ENCODE peak calls at places on chromosomes 1 and 21, in nine cellular contexts. B, R, H, K, D, S, T, F and P are unnamed samples. For H3K4me1, the result is how much of the 10 kb centered on the place peaks cover.

GRCh38 chr1:183686228-183686627 is 33.1 kb upstream of the APOBEC4 start:
- DNase-seq in B (no peak), R (no peak), H (no peak), K (no peak), D (no peak), S (no peak), T (no peak), F (no peak), P (no peak)

GRCh38 chr1:51445346-51446090 is 73.5 kb downstream of the EPS15 start:
- DNase-seq in B (no peak), R (no peak), H (no peak), K (no peak), D (no peak), S (no peak), T (no peak), F (no peak), P (no peak)

GRCh38 chr1:183101081-183101480 is 77.9 kb downstream of the LAMC1 start:
- DNase-seq in B (no peak), R (no peak), H (no peak), K (no peak), D (no peak), S (no peak), T (no peak), F (no peak), P (no peak)

GRCh38 chr1:221430133-221430960 is 311.5 kb downstream of the DUSP10 start:
- DNase-seq in B (no peak), R (no peak), H (no peak), K (no peak), D (no peak), S (no peak), T (no peak), F (no peak), P (no peak)

GRCh38 chr1:235597867-235598553 is 51.6 kb downstream of the GNG4 start:
- DNase-seq in B (no peak), R (no peak), H (peak), K (no peak), D (no peak), S (no peak), T (no peak), F (no peak), P (no peak)

GRCh38 chr1:56578664-56578962 is 750 bp downstream of the PLPP3 start:
- DNase-seq in B (peak), R (no peak), H (no peak), K (no peak), D (no peak), S (no peak), T (peak), F (no peak), P (no peak)

GRCh38 chr1:187415065-187415464 is 586.3 kb downstream of the PLA2G4A start:
- DNase-seq in B (no peak), R (no peak), H (no peak), K (no peak), D (no peak), S (no peak), T (no peak), F (no peak), P (no peak)

GRCh38 chr1:101037316-101037715 is 11.7 kb upstream of the DPH5 start:
- DNase-seq in B (no peak), R (no peak), H (no peak), K (no peak), D (no peak), S (no peak), T (no peak), F (no peak), P (no peak)

GRCh38 chr1:53547321-53547720 is 88.1 kb downstream of the DMRTB1 start:
- DNase-seq in B (peak), R (no peak), H (no peak), K (no peak), D (peak), S (no peak), T (peak), F (no peak), P (no peak)

DNA sequence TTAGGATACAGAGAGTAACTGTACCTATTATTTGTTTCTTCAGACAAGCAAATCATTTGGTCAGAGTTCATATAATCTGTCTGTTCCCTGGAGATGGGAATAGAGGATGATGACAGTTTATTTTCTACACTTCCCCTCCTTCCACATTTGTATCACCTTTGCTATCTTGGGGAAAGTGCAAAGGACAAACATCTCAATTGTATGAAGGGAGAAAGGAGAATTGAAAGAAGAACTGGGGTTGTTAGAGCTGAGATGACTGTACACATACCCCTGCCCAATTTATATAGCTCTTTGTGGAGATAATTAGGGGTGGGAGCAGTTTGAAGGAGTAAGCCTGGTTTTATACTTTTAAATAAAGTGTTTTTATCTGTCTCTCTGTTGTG is 14.0 kb downstream of the POLR3GL start:
- DNase-seq in B (no peak), R (no peak), H (no peak), K (no peak), D (no peak), S (no peak), T (no peak), F (no peak), P (no peak)
- H3K4me1 ChIP-seq in B (under half), R (half or more), H (under half), K (under half), D (half or more), S (under half), T (under half), F (under half), P (under half)

DNA sequence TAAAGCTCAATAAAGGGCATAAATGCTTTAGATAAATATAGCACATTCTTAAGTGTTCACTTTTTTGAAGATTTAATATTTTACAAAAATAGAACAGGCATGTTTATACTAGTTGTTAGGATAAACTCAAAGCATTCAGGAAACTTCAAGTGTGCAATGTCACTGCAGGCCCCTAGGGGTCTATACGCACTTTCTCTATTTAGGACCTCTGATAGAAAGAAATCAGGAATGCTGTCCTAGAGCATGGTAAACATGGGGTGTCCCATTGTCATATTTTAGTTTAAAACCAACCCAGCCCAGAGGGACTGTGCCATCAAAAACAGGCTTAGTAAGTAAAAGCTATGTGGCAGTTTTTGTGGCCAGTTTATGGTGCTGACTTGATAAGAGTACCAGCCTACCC is 102.2 kb downstream of the BARHL2 start:
- DNase-seq in B (no peak), R (no peak), H (no peak), K (no peak), D (no peak), S (no peak), T (no peak), F (no peak), P (no peak)
- TF ChIP-seq CTCF in B (no peak), R (no peak), H (no peak), K (no peak), D (no peak), S (peak), T (no peak), F (peak), P (no peak)

GRCh38 chr1:215043405-215043804 is 39.1 kb upstream of the KCNK2 start:
- DNase-seq in B (no peak), R (no peak), H (no peak), K (no peak), D (no peak), S (no peak), T (no peak), F (no peak), P (no peak)

GRCh38 chr1:215040190-215040589 is 42.3 kb upstream of the KCNK2 start:
- DNase-seq in B (no peak), R (no peak), H (no peak), K (no peak), D (no peak), S (no peak), T (no peak), F (no peak), P (no peak)

GRCh38 chr1:215045647-215046308 is 36.8 kb upstream of the KCNK2 start:
- DNase-seq in B (no peak), R (no peak), H (no peak), K (no peak), D (no peak), S (no peak), T (no peak), F (no peak), P (no peak)

DNA sequence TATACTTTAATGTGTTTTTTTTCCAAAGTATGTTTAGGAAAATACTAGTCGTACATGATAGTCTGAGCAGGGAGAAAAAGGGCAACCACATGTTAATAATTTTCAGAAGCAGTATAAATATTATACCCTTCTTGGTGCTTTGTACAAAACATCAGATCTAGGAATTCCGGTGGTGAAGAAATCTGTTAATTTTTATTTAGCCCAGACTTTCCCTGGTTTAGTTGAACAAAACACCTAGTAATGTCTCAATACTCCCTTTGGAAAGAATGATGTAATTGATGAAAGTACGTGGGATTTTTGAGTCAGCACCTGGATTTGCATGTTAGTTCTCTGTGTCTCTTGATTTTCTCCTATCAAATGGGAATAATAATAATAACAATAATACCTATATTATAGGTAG is 38.4 kb upstream of the KCNK2 start:
- DNase-seq in B (no peak), R (no peak), H (no peak), K (no peak), D (no peak), S (no peak), T (no peak), F (no peak), P (no peak)
- H3K4me1 ChIP-seq in B (under half), R (under half), H (under half), K (under half), D (under half), S (under half), T (under half), F (under half), P (under half)

DNA sequence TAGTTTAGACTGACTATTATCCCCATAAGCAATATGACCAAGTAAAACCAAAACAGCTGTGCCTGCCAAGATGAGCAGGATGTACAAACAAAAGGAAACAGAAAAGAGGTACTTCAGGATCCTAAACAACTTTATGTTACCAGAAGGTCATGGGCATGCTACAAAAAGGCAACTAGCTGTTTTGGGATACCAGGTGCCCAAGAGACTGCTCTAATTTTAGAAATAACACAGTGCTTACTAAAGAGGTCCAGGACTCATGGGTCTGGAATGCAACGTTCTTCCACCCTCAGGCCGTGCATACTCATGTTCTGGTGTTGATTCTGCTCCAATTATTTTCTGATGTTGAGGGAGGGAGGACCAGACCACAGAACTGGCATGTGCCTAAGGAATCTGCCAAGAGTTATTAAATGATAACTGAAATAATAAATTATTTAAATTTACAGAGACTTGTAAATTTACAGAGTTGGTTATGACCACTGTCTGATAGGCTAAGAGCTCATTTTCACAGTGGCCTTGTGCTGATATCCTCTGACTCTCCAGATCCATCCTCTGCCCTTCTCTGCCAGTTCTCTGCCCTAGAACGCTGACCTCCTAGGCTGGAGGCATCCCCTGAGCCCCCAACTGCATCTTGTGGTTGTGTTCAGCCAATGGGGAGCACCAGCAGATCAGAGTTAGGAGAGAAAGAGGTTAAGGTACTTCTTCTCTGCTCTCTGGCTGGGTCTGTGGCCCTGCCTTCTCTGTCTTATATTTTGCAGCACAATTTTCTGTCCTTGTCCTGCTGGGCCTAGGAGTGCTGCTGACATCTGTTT is 37.7 kb upstream of the BCL10 start:
- DNase-seq in B (no peak), R (no peak), H (peak), K (no peak), D (peak), S (no peak), T (no peak), F (no peak), P (no peak)
- TF ChIP-seq CTCF in B (no peak), R (no peak), H (no peak), K (no peak), D (no peak), S (no peak), T (no peak), F (no peak), P (no peak)

GRCh38 chr21:33393348-33393747 is 9.9 kb upstream of the IFNGR2 start:
- DNase-seq in B (no peak), R (no peak), H (no peak), K (no peak), D (no peak), S (no peak), T (no peak), F (no peak), P (no peak)

GRCh38 chr21:33394260-33394659 is 9.0 kb upstream of the IFNGR2 start:
- DNase-seq in B (no peak), R (no peak), H (no peak), K (no peak), D (peak), S (no peak), T (no peak), F (no peak), P (peak)

GRCh38 chr21:33396966-33397365 is 6.2 kb upstream of the IFNGR2 start:
- DNase-seq in B (no peak), R (no peak), H (no peak), K (no peak), D (peak), S (no peak), T (no peak), F (no peak), P (no peak)

GRCh38 chr21:33395866-33396265 is 7.3 kb upstream of the IFNGR2 start:
- DNase-seq in B (no peak), R (no peak), H (no peak), K (no peak), D (no peak), S (no peak), T (no peak), F (no peak), P (no peak)

GRCh38 chr21:33396436-33396835 is 6.8 kb upstream of the IFNGR2 start:
- DNase-seq in B (no peak), R (no peak), H (no peak), K (no peak), D (no peak), S (no peak), T (no peak), F (no peak), P (no peak)
- H3K4me1 ChIP-seq in B (under half), R (under half), H (under half), K (under half), D (half or more), S (under half), T (under half), F (under half), P (under half)

GRCh38 chr1:19096036-19096833 is 113.8 kb downstream of the UBR4 start:
- DNase-seq in B (no peak), R (peak), H (peak), K (no peak), D (no peak), S (no peak), T (no peak), F (peak), P (peak)
- TF ChIP-seq CTCF in B (no peak), R (peak), H (peak), K (peak), D (peak), S (peak), T (no peak), F (peak), P (peak)

GRCh38 chr1:160755864-160756616 is 17.0 kb downstream of the SLAMF7 start:
- DNase-seq in B (no peak), R (no peak), H (no peak), K (no peak), D (no peak), S (no peak), T (no peak), F (no peak), P (no peak)

GRCh38 chr1:160756617-160757206 is 17.7 kb downstream of the SLAMF7 start:
- DNase-seq in B (no peak), R (no peak), H (no peak), K (no peak), D (no peak), S (no peak), T (no peak), F (no peak), P (no peak)

GRCh38 chr1:160750608-160751007 is 11.6 kb downstream of the SLAMF7 start:
- DNase-seq in B (no peak), R (no peak), H (no peak), K (no peak), D (no peak), S (no peak), T (no peak), F (no peak), P (no peak)

GRCh38 chr1:160752926-160753325 is 13.9 kb downstream of the SLAMF7 start:
- DNase-seq in B (no peak), R (no peak), H (no peak), K (no peak), D (no peak), S (no peak), T (no peak), F (no peak), P (no peak)

GRCh38 chr1:160753629-160754028 is 14.6 kb downstream of the SLAMF7 start:
- DNase-seq in B (no peak), R (no peak), H (no peak), K (no peak), D (no peak), S (no peak), T (no peak), F (no peak), P (no peak)
- H3K4me1 ChIP-seq in B (under half), R (under half), H (under half), K (under half), D (under half), S (under half), T (under half), F (under half), P (under half)

DNA sequence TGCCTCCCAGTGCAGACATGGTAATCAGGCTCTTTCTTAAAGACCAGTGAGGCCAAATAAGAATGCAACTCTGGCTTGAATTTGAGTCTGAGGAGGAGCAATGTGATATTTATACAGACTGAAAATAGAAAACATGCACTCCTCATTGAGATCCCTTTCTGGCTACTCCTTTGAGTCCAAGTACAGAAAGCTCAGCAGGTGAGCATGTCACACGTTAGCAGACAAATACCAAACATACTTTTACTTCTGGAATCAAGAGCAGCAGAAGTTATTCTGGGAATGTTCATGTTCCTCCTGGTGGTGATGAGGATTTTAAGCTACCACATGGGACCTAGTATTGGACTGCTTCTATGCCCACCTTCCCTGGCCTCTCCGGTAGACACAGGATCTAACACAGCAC is 48.3 kb downstream of the PGBD5 start:
- DNase-seq in B (no peak), R (no peak), H (no peak), K (no peak), D (no peak), S (no peak), T (no peak), F (no peak), P (no peak)
- TF ChIP-seq CTCF in B (no peak), R (no peak), H (no peak), K (no peak), D (no peak), S (no peak), T (no peak), F (no peak), P (no peak)

GRCh38 chr1:62588000-62588399 is 9.3 kb upstream of the ANGPTL3 start:
- DNase-seq in B (no peak), R (no peak), H (no peak), K (no peak), D (no peak), S (no peak), T (no peak), F (no peak), P (no peak)
- H3K4me1 ChIP-seq in B (under half), R (under half), H (under half), K (under half), D (under half), S (under half), T (under half), F (under half), P (under half)

GRCh38 chr1:159817276-159818041 is 9.2 kb upstream of the SLAMF8 start:
- DNase-seq in B (no peak), R (peak), H (peak), K (no peak), D (no peak), S (no peak), T (no peak), F (no peak), P (no peak)

GRCh38 chr1:159823401-159823800 is 3.3 kb upstream of the SLAMF8 start:
- DNase-seq in B (no peak), R (no peak), H (no peak), K (no peak), D (no peak), S (no peak), T (no peak), F (peak), P (no peak)

GRCh38 chr1:159825564-159825963 is 1.1 kb upstream of the SLAMF8 start:
- DNase-seq in B (no peak), R (no peak), H (no peak), K (no peak), D (no peak), S (no peak), T (no peak), F (no peak), P (no peak)

GRCh38 chr1:159826436-159827101 is at the start of gene SLAMF8:
- DNase-seq in B (no peak), R (no peak), H (no peak), K (no peak), D (no peak), S (no peak), T (no peak), F (no peak), P (peak)

GRCh38 chr1:159821171-159821867 is 5.4 kb upstream of the SLAMF8 start:
- DNase-seq in B (no peak), R (no peak), H (peak), K (no peak), D (no peak), S (peak), T (no peak), F (no peak), P (peak)
- TF ChIP-seq CTCF in B (no peak), R (no peak), H (no peak), K (no peak), D (no peak), S (peak), T (no peak), F (no peak), P (no peak)